ENCODE peak calls at places on chromosomes 2 and 18, in seven cellular contexts. D is retinal pigment epithelial cell, Z is heart left ventricle, Y is PC-3, H is GM12865, E is activated B cell treated with CpG ODN at 0.5 μM for 24 hours, C is cardiac fibroblast. P is an unnamed sample.

GRCh38 chr2:78782196-78782595 is 243.3 kb upstream of the REG3G start:
- DNase-seq in D (no peak), Z (no peak), Y (no peak), H (no peak), E (no peak), C (no peak), P (no peak)

GRCh38 chr18:79570266-79571201 is 109.1 kb upstream of the CTDP1 start:
- DNase-seq in D (no peak), Z (peak; percentile 3), Y (no peak), H (no peak), E (no peak), C (peak; percentile 26), P (no peak)

GRCh38 chr2:72828840-72829507 is 3.1 kb upstream of the EXOC6B start:
- DNase-seq in D (no peak), Z (no peak), Y (no peak), H (no peak), E (no peak), C (peak; percentile 12), P (no peak)

GRCh38 chr2:121171625-121172119 is 113.3 kb downstream of the TFCP2L1 start:
- DNase-seq in D (no peak), Z (no peak), Y (no peak), H (peak; percentile 15), E (no peak), C (no peak), P (no peak)

GRCh38 chr18:45142868-45143267 is 462.2 kb downstream of the SETBP1 start:
- DNase-seq in D (no peak), Z (no peak), Y (no peak), H (no peak), E (no peak), C (no peak), P (no peak)

GRCh38 chr2:121839584-121839983 is 84.1 kb downstream of the TSN start:
- DNase-seq in D (no peak), Z (no peak), Y (peak; percentile 31), H (no peak), E (no peak), C (no peak), P (no peak)

GRCh38 chr2:234953116-234954031 is 1.6 kb downstream of the SH3BP4 start:
- DNase-seq in D (no peak), Z (no peak), Y (peak; percentile 53), H (no peak), E (no peak), C (no peak), P (no peak)

GRCh38 chr2:11790228-11790627 is 43.8 kb downstream of the LPIN1 start:
- DNase-seq in D (no peak), Z (no peak), Y (no peak), H (no peak), E (no peak), C (no peak), P (no peak)

GRCh38 chr2:8578335-8579244 is 103.3 kb upstream of the ID2 start:
- DNase-seq in D (no peak), Z (no peak), Y (peak; percentile 48), H (no peak), E (no peak), C (no peak), P (no peak)

DNA sequence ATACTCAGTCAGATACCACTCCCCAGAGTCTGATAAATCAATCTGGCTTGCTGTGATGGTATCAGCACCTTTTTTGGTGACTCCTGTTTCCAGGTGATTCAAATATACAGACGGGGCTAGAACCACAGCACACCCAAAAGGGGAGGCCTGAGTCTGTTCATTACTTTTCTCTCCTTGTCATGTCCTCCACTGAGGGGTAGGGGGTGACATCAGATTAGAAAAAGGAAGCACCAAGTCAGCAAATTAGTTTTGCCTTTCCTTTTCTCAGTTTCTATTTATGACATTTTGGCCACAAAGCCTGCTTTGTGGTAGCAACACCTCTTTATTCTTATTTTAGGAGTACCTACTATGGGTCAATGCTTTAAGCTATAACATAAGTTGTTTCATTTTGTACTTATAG is 127.4 kb downstream of the CCDC102B start:
- DNase-seq in D (no peak), Z (no peak), Y (peak; percentile 9), H (peak; percentile 54), E (no peak), C (peak; percentile 12), P (peak; percentile 14)
- TF ChIP-seq CTCF in D (peak; percentile 55), Z (no peak), Y (peak; percentile 52), H (peak; percentile 36), E (no peak), C (peak; percentile 8), P (peak; percentile 28)

DNA sequence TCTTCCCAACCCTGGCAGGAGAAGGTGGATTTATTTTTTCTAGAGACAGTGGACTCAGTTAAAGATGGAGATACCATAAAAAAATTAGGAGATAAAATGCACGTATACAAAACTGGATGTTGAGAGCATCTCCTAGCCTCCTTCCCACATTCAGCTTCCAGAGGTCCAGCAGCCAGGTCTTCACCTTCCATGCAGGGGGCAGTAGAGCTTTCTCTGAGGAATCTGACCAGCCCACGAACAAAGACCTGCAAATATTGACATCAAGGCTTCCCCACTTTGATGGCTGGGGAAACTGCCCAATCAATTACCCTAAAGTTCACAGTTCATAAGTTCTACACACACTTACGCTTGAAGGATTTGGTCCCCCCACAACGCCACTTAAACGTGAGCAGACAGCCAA is 24.5 kb downstream of the AQP4 start:
- DNase-seq in D (no peak), Z (no peak), Y (no peak), H (no peak), E (no peak), C (no peak), P (no peak)
- TF ChIP-seq CTCF in D (no peak), Z (no peak), Y (no peak), H (no peak), E (no peak), C (no peak), P (no peak)

DNA sequence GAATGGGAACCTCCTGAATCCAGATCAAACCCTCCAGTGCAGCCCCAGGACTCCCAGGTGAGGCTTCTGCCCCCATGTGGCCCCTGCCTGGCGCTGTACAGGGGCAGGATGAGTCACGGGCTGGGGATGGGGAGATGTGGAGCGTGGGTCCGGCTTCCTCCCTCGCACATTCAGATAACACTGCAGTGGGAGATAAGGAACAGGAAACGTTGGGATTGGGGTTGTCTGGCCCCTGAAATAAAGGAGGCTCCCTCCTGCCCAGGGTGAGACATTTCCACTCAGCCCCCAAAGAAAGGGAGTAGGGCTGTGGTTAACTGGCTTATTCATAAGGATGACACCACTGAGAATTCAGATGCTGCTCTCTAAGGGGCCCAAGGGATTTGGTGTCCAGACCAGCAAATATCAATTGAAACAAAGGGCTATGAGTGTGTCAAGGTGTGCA is 30.7 kb downstream of the IGFBP5 start:
- DNase-seq in D (no peak), Z (no peak), Y (peak; percentile 23), H (no peak), E (no peak), C (peak; percentile 48), P (no peak)
- TF ChIP-seq CTCF in D (peak; percentile 31), Z (no peak), Y (peak; percentile 46), H (no peak), E (no peak), C (peak; percentile 25), P (no peak)

DNA sequence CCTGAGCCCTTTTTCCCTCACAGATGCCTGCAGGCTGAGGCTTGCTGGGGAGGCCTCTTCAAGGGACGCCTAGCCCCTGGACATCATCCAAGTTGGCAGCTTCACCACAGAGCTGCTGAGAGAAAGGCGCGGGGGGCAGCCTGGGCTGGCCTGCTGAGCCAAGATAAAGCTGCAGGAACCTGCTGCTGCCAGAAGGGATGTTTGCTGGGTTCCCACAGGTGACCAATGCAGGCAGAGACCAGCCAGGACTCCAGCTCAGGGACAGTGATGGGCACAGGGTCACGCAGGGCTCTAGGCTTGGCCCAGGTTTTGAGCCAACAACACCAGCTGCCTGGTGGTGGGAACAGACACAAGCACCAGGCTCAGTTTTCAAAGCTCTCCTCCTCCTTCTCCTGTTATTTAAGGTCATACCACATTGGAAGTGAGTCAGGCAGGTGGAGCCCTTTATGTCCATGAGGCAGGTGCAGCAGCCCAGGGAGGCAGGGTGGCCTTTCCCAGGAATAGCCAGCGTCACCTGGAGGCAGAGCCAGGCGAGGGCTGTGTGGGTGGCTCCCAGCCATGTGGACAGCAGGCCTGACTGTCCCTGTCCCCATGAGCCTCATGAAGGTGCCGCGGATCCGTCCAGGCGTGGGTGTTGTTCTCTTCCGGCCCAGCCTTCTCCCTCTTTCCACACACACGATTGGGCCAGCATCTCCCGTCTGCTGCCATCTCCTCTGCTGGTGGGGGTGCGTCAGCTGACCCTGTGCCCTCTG is 515.5 kb upstream of the MYT1L start:
- DNase-seq in D (no peak), Z (peak; percentile 65), Y (peak; percentile 41), H (no peak), E (no peak), C (no peak), P (no peak)
- TF ChIP-seq CTCF in D (no peak), Z (no peak), Y (no peak), H (no peak), E (no peak), C (no peak), P (no peak)

DNA sequence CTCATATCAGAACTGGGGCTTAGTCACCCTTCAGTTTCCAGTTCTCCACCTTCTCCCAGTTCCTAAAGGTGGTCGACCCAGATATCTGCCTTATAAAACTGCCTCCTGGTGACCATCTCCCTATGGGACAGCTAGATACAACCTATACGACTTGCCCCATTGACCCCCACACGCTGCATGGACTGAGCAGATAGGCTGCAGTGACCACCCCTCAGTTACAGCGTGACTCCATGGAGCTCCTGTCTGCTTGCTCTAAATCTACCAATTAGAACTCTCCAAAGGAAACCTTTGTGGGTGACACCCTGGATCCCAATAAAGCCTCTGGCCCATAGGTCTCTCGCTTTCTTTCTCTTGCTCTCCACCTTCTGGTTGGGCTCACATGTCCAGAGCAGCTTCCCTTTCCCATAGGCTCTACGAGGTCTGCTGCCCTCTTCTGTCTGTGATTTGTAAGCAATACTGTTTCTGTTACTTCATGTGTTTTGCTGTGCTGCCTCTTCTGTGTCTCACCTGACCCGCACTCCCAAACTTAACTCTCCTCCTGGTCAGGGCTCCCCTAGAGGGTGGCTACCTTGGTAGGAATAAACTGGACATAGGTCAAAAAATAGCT is 971.3 kb upstream of the FAM98A start:
- DNase-seq in D (no peak), Z (no peak), Y (peak; percentile 53), H (peak; percentile 31), E (no peak), C (no peak), P (peak; percentile 9)
- TF ChIP-seq CTCF in D (peak; percentile 18), Z (no peak), Y (peak; percentile 65), H (peak; percentile 29), E (no peak), C (no peak), P (no peak)

DNA sequence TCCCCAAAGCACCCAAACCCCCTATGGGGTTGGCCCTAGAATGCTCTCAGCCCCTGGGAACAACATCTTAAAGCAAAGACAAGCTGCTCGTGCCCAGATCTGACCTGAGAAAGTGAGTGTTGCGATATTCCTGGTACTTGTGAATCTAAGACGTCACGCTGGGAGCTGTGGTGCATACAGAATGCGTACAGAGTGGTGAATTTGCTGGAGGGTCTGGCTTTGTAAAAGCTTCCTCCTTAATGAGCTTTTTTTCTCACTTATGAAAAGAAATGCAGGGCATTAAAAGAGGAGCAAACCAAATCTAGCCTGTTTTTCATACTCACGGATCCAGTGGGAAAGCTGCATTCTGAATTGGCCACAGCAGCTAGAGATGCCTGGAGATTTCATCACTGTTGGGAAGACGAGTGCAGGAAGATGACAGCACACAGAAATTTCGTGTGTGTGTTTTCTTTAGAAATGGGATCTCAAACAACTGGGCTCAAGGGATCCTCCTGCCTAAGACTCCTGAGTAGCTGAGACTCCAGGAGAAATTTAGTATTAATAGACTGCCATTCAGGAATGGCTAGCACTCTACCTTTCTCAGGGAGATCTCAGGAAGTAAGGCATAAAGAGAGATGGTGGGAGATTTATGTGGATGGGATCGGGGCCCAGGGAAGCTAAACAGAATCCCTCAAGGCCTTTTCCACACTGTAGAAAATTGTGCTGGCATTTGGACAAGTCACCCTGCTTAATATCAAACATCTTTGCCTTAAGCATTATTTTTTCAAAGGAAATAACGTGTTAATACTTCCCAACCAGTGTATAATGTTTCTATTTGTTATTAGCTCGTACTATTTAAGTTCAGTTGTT is 181.3 kb downstream of the ALPK2 start:
- DNase-seq in D (no peak), Z (no peak), Y (no peak), H (no peak), E (no peak), C (no peak), P (no peak)
- TF ChIP-seq CTCF in D (no peak), Z (no peak), Y (no peak), H (no peak), E (no peak), C (no peak), P (no peak)